ENCODE peak calls at places on chromosomes 11 and 22, in eight cellular contexts. Z, R, G, V, Q, X, M and A are unnamed samples.

GRCh38 chr11:78079232-78080083 is at the start of gene NDUFC2:
- DNase-seq in V (peak; percentile 53), M (peak; percentile 83), Z (peak; percentile 79), R (peak; percentile 86), X (peak; percentile 94), G (peak; percentile 57), Q (peak; percentile 88), A (peak; percentile 89)

GRCh38 chr11:76791861-76792260 is 8.7 kb downstream of the TSKU start:
- DNase-seq in X (peak; percentile 25), V (peak; percentile 18), Z (no peak), R (no peak), Q (peak; percentile 71), G (no peak), M (no peak), A (peak; percentile 82)

GRCh38 chr11:119518746-119519382 is 95.9 kb upstream of the THY1 start:
- DNase-seq in R (peak; percentile 84), V (no peak), G (no peak), Q (no peak), M (no peak), X (no peak), Z (no peak), A (no peak)

GRCh38 chr22:29146771-29147170 is 58.9 kb upstream of the EMID1 start:
- DNase-seq in R (no peak), Q (peak; percentile 41), Z (no peak), X (peak; percentile 38), G (no peak), M (no peak), V (no peak), A (peak; percentile 44)

GRCh38 chr11:73229321-73230275 is 11.5 kb downstream of the P2RY2 start:
- DNase-seq in M (peak; percentile 7), Z (peak; percentile 20), R (no peak), Q (peak; percentile 44), V (no peak), X (peak; percentile 51), G (no peak), A (peak; percentile 71)

GRCh38 chr11:77065878-77066228 is 918 bp upstream of the CAPN5 start:
- DNase-seq in Q (peak; percentile 81), Z (no peak), V (peak; percentile 33), X (no peak), G (no peak), M (peak; percentile 60), R (peak; percentile 42), A (peak; percentile 78)

GRCh38 chr11:93648168-93648567 is 13.3 kb upstream of the CEP295 start:
- DNase-seq in X (no peak), G (no peak), Z (no peak), R (peak; percentile 60), V (no peak), M (no peak), Q (no peak), A (no peak)

GRCh38 chr11:131955901-131956300 is 585.5 kb downstream of the NTM start:
- DNase-seq in Q (no peak), X (no peak), R (peak; percentile 12), G (no peak), V (no peak), Z (no peak), M (no peak), A (no peak)

GRCh38 chr11:128488471-128488870 is 98.9 kb downstream of the ETS1 start:
- DNase-seq in X (no peak), Z (no peak), R (no peak), G (no peak), Q (no peak), M (no peak), V (no peak), A (no peak)

GRCh38 chr22:19109198-19110063 is 12.8 kb downstream of the DGCR2 start:
- DNase-seq in Z (peak; percentile 78), R (no peak), M (peak; percentile 52), V (peak; percentile 62), Q (no peak), G (no peak), X (no peak), A (peak; percentile 82)

GRCh38 chr11:12201016-12201985 is 90.9 kb downstream of the MICAL2 start:
- DNase-seq in R (no peak), G (no peak), Z (no peak), V (no peak), Q (no peak), M (no peak), X (no peak), A (no peak)

GRCh38 chr11:74444173-74444832 is 23.0 kb downstream of the KCNE3 start:
- DNase-seq in X (no peak), M (no peak), R (peak; percentile 27), G (no peak), Q (no peak), Z (peak; percentile 34), V (no peak), A (no peak)

GRCh38 chr11:103257360-103257759 is 148.1 kb downstream of the DYNC2H1 start:
- DNase-seq in R (peak; percentile 60), Z (no peak), X (no peak), G (peak; percentile 35), V (no peak), Q (no peak), M (no peak), A (no peak)

GRCh38 chr11:13745165-13745564 is 76.7 kb downstream of the FAR1 start:
- DNase-seq in Q (no peak), Z (no peak), X (no peak), V (no peak), M (no peak), G (no peak), R (no peak), A (no peak)

GRCh38 chr11:69654660-69655478 is 13.9 kb downstream of the CCND1 start:
- DNase-seq in Q (peak; percentile 57), R (peak; percentile 24), V (no peak), X (no peak), Z (no peak), G (no peak), M (no peak), A (no peak)

GRCh38 chr11:33722579-33723234 is 13.5 kb downstream of the CD59 start:
- DNase-seq in X (no peak), G (no peak), Z (peak; percentile 64), R (no peak), V (no peak), Q (no peak), M (no peak), A (no peak)

GRCh38 chr11:33725496-33725895 is 10.7 kb downstream of the CD59 start:
- DNase-seq in G (no peak), M (no peak), X (no peak), Z (no peak), R (no peak), V (no peak), Q (no peak), A (no peak)

GRCh38 chr11:33721984-33722383 is 14.2 kb downstream of the CD59 start:
- DNase-seq in R (no peak), Q (no peak), G (no peak), M (no peak), Z (no peak), X (no peak), V (no peak), A (no peak)

GRCh38 chr11:33723238-33723881 is 12.9 kb downstream of the CD59 start:
- DNase-seq in X (no peak), M (no peak), R (no peak), Z (peak; percentile 48), Q (no peak), V (no peak), G (peak; percentile 72), A (peak; percentile 81)

DNA sequence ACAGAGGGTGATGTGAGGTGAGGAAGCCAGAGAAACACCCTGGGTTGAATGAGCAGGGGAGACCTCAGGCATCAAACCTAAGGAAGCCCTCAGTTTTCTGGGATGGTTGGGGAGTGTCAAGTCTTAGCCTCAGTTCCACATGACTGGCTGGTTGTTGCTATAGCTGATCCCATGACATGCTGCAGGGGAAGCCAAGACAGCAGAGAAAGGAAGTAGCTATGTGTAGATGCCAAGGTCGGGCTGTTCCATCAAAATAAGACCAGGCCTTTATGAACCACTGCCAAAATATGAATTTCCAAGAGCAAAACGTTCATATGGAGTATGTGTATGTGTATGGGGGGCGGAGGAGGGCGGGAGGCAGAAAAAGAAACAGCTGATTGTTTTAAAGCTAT is 11.6 kb downstream of the CD59 start:
- DNase-seq in G (no peak), X (no peak), M (no peak), R (no peak), V (peak; percentile 32), Q (peak; percentile 78), Z (peak; percentile 58), A (peak; percentile 78)
- TF ChIP-seq POLR2AphosphoS5 in G (no peak), X (no peak), M (no peak), R (no peak), V (no peak), Q (no peak), Z (peak; percentile 54), A (no peak)

DNA sequence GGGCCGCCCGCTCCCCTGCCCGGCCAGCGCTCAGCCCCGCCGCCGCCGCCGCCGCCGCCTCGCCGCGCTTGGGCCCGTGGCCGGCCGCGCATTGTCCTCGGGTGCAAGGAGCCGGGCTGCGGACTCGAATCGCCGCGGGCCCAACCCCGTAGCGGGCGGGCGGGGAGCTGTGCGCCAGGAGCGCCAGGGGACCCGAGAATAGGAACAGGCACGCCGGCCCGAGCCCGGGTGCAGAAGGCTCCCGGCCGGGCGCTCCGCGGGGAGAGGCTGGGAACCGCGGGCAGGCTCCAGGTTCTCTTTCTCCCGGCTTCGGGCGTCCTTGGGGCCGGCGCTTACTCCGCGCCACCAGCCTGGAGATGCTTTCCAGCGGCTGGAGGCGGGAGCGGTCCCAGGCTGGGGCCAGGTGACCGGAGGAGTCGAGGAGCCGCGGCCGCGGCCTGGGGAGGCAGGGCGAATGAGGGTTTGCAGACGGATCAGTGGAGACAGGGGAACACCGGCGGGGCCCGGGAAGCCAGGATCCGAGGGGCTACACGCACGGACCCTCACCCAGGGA is 636 bp downstream of the PKNOX2 start:
- DNase-seq in R (peak; percentile 54), Q (peak; percentile 75), V (no peak), Z (no peak), G (no peak), X (no peak), M (no peak), A (no peak)
- H3K4me3 ChIP-seq in R (peak overlapping the region; percentile 80), Q (peak overlapping the region; percentile 68), V (peak overlapping the region; percentile 65), Z (peak overlapping the region; percentile 52), G (no peak overlapping the region), X (peak overlapping the region; percentile 54), M (peak overlapping the region; percentile 50), A (peak overlapping the region; percentile 67)

GRCh38 chr22:33472462-33473344 is 414.5 kb upstream of the SYN3 start:
- DNase-seq in Q (no peak), Z (no peak), M (no peak), R (no peak), X (no peak), G (no peak), V (no peak), A (no peak)
- TF ChIP-seq POLR2AphosphoS5 in Q (no peak), Z (no peak), M (no peak), R (no peak), X (no peak), G (no peak), V (no peak), A (no peak)

DNA sequence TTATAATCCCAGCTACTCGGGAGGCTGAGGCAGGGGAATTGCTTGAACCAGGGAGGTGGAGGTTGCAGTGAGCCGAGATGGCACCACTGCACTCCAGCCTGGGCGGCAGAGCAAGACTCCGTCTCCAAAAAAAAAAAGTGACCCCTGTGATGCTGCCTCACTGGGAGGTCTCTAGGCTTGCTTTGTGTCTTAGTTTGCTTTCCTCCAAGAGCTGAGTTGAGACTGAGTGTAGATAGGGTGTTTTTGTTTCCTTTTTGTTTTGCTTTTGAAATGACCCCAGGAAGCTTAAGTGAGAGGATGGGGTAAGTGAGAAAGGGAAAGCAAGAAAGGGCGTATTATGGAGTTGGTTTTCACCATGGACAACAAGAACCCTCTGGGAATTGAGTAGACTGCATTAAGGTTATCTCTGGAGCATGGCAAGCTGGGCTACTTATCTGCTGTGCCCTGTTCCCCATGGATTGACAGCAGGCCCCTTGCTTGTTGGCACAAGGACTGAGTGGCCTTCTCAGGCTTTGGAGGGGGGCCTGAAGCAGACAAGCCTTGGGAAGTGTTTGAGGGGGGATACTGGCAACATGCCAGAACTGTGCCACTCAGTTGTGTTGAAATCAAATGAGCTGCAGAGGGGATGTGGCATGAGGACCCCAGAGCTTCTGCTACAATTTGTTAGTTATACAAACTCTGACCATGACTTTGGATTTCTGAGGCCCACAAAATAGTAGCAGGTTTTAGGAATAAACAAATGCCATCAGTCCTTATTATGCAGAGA is 300.6 kb upstream of the C11orf87 start:
- DNase-seq in Z (no peak), R (no peak), G (no peak), V (no peak), M (no peak), X (no peak), Q (no peak), A (no peak)
- H3K4me3 ChIP-seq in Z (no peak overlapping the region), R (no peak overlapping the region), G (no peak overlapping the region), V (no peak overlapping the region), M (no peak overlapping the region), X (no peak overlapping the region), Q (no peak overlapping the region), A (no peak overlapping the region)